ENCODE peak calls at places on chromosomes 11 and 22, in six cellular contexts. V, F, K, W, L and N are unnamed samples.

GRCh38 chr11:6968816-6969215 is 42.6 kb downstream of the ZNF215 start:
- DNase-seq in F (no peak), K (no peak), L (no peak), V (no peak), W (no peak), N (no peak)

GRCh38 chr11:6596237-6596877 is 7.1 kb downstream of the RRP8 start:
- DNase-seq in V (no peak), F (no peak), L (no peak), K (no peak), W (no peak), N (no peak)

GRCh38 chr11:37277896-37278465 is 679.9 kb upstream of the RAG2 start:
- DNase-seq in L (no peak), W (no peak), V (no peak), F (no peak), K (no peak), N (no peak)

GRCh38 chr22:37330200-37331033 is 48.1 kb downstream of the CYTH4 start:
- DNase-seq in V (no peak), W (no peak), K (no peak), L (peak), F (peak), N (peak)

GRCh38 chr22:27420817-27421361 is 380.7 kb downstream of the MN1 start:
- DNase-seq in W (no peak), K (no peak), F (peak), L (no peak), V (peak), N (peak)

GRCh38 chr11:2831826-2832717 is 53.5 kb downstream of the CDKN1C start:
- DNase-seq in F (peak), W (no peak), V (no peak), L (no peak), K (no peak), N (no peak)

GRCh38 chr22:50292643-50293440 is 14.6 kb downstream of the PLXNB2 start:
- DNase-seq in K (no peak), L (no peak), F (no peak), V (no peak), W (no peak), N (no peak)

GRCh38 chr22:36463783-36464184 is 17.7 kb downstream of the TXN2 start:
- DNase-seq in F (no peak), V (no peak), W (no peak), L (no peak), K (no peak), N (no peak)